ENCODE peak calls at places on chromosomes 12 and 14, in four cellular contexts. P is heart left ventricle, W is tibial artery, T is tibial nerve. C is an unnamed sample.
A peak's percentile ranks its signal among the peaks of the same experiment; 100 is the strongest.

GRCh38 chr14:87824261-87824660 is 168.7 kb downstream of the GALC start:
- DNase-seq in W (no peak), T (no peak), P (no peak), C (no peak)

GRCh38 chr12:53591301-53592206 is 34.6 kb downstream of the ATF7 start:
- DNase-seq in W (no peak), T (no peak), P (no peak), C (no peak)

GRCh38 chr12:67650528-67651379 is 2.2 kb downstream of the DYRK2 start:
- DNase-seq in W (no peak), P (no peak), T (no peak), C (no peak)

GRCh38 chr14:91177073-91177796 is 63.4 kb downstream of the DGLUCY start:
- DNase-seq in P (peak; percentile 45), W (no peak), T (no peak), C (peak; percentile 77)

GRCh38 chr12:102356690-102357089 is 123.7 kb downstream of the IGF1 start:
- DNase-seq in T (no peak), P (no peak), W (no peak), C (no peak)

GRCh38 chr12:89236748-89237428 is 115.4 kb downstream of the DUSP6 start:
- DNase-seq in T (no peak), P (no peak), W (no peak), C (no peak)

GRCh38 chr14:61608245-61609142 is 86.8 kb upstream of the HIF1A start:
- DNase-seq in W (no peak), P (no peak), T (no peak), C (no peak)

GRCh38 chr14:96776791-96777190 is 20.4 kb upstream of the VRK1 start:
- DNase-seq in W (no peak), P (no peak), T (no peak), C (no peak)

GRCh38 chr14:23667134-23667533 is 31.0 kb downstream of the DHRS2 start:
- DNase-seq in P (no peak), W (no peak), T (no peak), C (no peak)

GRCh38 chr14:99729991-99730875 is 46.1 kb downstream of the CYP46A1 start:
- DNase-seq in P (peak; percentile 66), W (peak; percentile 81), T (peak; percentile 60), C (peak; percentile 89)

GRCh38 chr12:42696424-42697149 is 107.0 kb upstream of the PRICKLE1 start:
- DNase-seq in W (peak; percentile 88), P (peak; percentile 76), T (peak; percentile 84), C (no peak)

GRCh38 chr12:38488866-38489265 is 172.3 kb downstream of the ALG10B start:
- DNase-seq in W (no peak), P (no peak), T (no peak), C (no peak)

GRCh38 chr12:38484821-38485220 is 168.2 kb downstream of the ALG10B start:
- DNase-seq in T (no peak), P (no peak), W (no peak), C (no peak)
- H3K4me3 ChIP-seq in T (no peak overlapping the region), P (no peak overlapping the region), W (no peak overlapping the region), C (peak overlapping the region; percentile 22)

DNA sequence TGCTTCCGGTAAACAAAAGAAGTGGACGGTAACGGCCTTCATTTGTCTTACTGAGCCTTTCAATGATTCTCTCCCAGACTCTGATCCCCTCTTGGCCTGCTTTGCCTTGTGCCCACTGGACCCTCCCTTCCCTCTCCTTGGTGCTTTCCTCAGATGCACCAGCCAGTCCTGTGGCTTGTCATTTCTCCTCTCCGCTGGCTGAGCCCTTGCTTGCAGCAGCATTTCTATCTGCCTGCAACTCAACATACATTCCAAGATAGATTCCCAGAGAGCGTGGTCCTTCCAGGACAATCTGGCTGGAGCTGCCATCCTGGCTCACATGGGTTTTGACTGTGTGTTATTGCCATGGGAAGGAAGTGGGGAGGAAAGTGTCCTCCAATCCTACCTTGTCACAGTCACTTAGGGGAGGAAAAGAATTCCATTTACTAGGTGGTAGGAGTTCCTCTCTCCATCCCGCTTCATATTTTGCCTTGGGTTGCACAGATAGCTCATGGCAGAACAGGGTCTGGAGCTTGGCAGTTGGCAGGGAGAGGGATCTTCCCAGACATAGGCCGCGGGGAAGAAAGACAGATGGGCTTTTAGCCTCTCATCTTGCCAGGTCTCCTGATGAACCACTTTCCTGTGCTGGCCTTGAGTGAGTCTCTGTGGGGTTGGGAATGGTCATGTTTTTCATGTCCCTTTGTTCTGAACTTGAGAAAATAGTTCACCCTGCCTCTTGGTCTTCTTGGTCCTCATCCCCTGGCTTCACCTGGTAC is 92.8 kb upstream of the KCNA1 start:
- DNase-seq in T (no peak), W (no peak), P (no peak), C (no peak)
- H3K27ac ChIP-seq in T (no peak overlapping the region), W (no peak overlapping the region), P (no peak overlapping the region), C (no peak overlapping the region)

DNA sequence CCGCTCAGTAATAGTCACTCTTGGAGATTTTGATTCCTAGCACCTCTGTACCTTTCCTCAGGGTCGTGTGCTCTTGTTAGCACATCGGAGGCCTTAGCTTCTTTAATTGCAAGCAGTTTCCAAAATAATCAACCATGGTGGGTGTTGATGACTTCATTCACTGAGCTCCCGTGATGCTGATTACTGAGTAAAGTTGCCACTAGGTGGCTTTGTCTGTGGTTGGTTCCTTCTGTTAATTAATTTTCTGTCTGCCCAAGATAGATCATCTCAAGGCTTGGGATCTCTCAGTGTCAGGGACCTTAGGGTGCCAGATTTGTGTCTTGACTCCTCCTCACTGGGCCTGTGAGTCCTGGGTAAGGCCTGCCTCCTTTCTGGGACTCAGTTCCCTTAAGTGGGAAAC is 54.3 kb downstream of the PTPN11 start:
- DNase-seq in W (no peak), T (no peak), P (no peak), C (peak; percentile 44)
- TF ChIP-seq CTCF in W (no peak), T (no peak), P (no peak), C (peak; percentile 54)

DNA sequence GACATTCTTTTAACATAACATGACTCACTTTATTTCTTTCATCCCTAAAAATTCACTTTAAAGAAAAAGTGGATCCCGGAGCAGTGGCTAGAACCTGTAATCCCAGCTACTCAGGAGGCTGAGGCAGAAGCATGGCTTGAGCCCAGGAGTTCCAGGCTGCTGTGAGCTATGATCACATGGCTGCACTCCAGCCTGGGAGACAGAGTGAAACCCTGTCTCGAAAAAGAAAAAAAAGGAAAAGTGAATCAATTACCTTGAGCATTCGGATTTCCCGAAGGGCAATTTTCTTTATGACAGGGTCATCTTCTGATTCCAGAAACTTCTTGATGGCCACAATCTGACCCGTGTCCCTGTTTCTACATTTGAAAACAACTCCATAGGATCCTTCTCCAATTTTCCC is 1.2 kb downstream of the CDKL1 start:
- DNase-seq in T (no peak), W (no peak), P (no peak), C (no peak)
- H3K4me3 ChIP-seq in T (peak overlapping the region; percentile 41), W (peak overlapping the region; percentile 71), P (peak overlapping the region; percentile 64), C (peak overlapping the region; percentile 57)

GRCh38 chr12:52517005-52517835 is 3.0 kb downstream of the KRT5 start:
- DNase-seq in T (no peak), W (no peak), P (no peak), C (no peak)

GRCh38 chr12:52515319-52515646 is 4.9 kb downstream of the KRT5 start:
- DNase-seq in W (no peak), P (no peak), T (no peak), C (no peak)

GRCh38 chr12:52515927-52516831 is 4.0 kb downstream of the KRT5 start:
- DNase-seq in P (no peak), T (no peak), W (no peak), C (no peak)

GRCh38 chr12:52513736-52514135 is 6.5 kb downstream of the KRT5 start:
- DNase-seq in P (no peak), W (no peak), T (no peak), C (no peak)

GRCh38 chr12:52514471-52515318 is 5.5 kb downstream of the KRT5 start:
- DNase-seq in P (no peak), W (no peak), T (no peak), C (no peak)
- H3K27ac ChIP-seq in P (no peak overlapping the region), W (no peak overlapping the region), T (no peak overlapping the region), C (no peak overlapping the region)